ENCODE peak calls at places on chromosomes 1 and 21, in seven cellular contexts. One of them, this sample, is unnamed.

GRCh38 chr1:19374402-19374801 is 62.3 kb downstream of the SLC66A1 start:
- DNase-seq in PC-9: no peak
- DNase-seq in Panc1: no peak
- DNase-seq in GM10248: peak; percentile 53
- DNase-seq in cardiac muscle cell: no peak
- DNase-seq in suprapubic skin: no peak
- DNase-seq in testis: no peak
- DNase-seq in this sample: no peak

GRCh38 chr1:154945160-154945961 is 8.8 kb upstream of the PMVK start:
- DNase-seq in cardiac muscle cell: no peak
- DNase-seq in GM10248: no peak
- DNase-seq in testis: no peak
- DNase-seq in Panc1: no peak
- DNase-seq in PC-9: no peak
- DNase-seq in suprapubic skin: no peak
- DNase-seq in this sample: no peak

GRCh38 chr1:115781343-115781742 is 12.8 kb upstream of the CASQ2 start:
- DNase-seq in suprapubic skin: no peak
- DNase-seq in testis: no peak
- DNase-seq in cardiac muscle cell: no peak
- DNase-seq in Panc1: no peak
- DNase-seq in PC-9: no peak
- DNase-seq in GM10248: no peak
- DNase-seq in this sample: no peak

GRCh38 chr1:198788561-198789064 is 149.8 kb downstream of the PTPRC start:
- DNase-seq in testis: no peak
- DNase-seq in Panc1: no peak
- DNase-seq in PC-9: no peak
- DNase-seq in cardiac muscle cell: peak; percentile 34
- DNase-seq in suprapubic skin: no peak
- DNase-seq in GM10248: peak; percentile 21
- DNase-seq in this sample: no peak

GRCh38 chr1:161020573-161021167 is at the start of gene F11R:
- DNase-seq in PC-9: peak; percentile 72
- DNase-seq in testis: peak; percentile 42
- DNase-seq in GM10248: peak; percentile 62
- DNase-seq in suprapubic skin: peak; percentile 82
- DNase-seq in Panc1: no peak
- DNase-seq in cardiac muscle cell: peak; percentile 81
- DNase-seq in this sample: no peak

GRCh38 chr21:42724226-42724920 is 71.0 kb downstream of the PDE9A start:
- DNase-seq in testis: no peak
- DNase-seq in Panc1: no peak
- DNase-seq in GM10248: no peak
- DNase-seq in suprapubic skin: no peak
- DNase-seq in PC-9: peak; percentile 81
- DNase-seq in cardiac muscle cell: no peak
- DNase-seq in this sample: no peak

GRCh38 chr1:202144510-202145324 is at the start of gene ARL8A:
- DNase-seq in GM10248: peak; percentile 87
- DNase-seq in testis: peak; percentile 70
- DNase-seq in suprapubic skin: peak; percentile 82
- DNase-seq in cardiac muscle cell: peak; percentile 77
- DNase-seq in Panc1: no peak
- DNase-seq in PC-9: peak; percentile 58
- DNase-seq in this sample: no peak

GRCh38 chr1:109772658-109773202 is 9.0 kb upstream of the EPS8L3 start:
- DNase-seq in suprapubic skin: peak; percentile 59
- DNase-seq in Panc1: no peak
- DNase-seq in GM10248: no peak
- DNase-seq in cardiac muscle cell: no peak
- DNase-seq in testis: no peak
- DNase-seq in PC-9: no peak
- DNase-seq in this sample: no peak

GRCh38 chr1:223845810-223846667 is at the start of gene TP53BP2:
- DNase-seq in GM10248: peak; percentile 87
- DNase-seq in Panc1: peak; percentile 47
- DNase-seq in suprapubic skin: peak; percentile 87
- DNase-seq in PC-9: peak; percentile 97
- DNase-seq in testis: peak; percentile 90
- DNase-seq in cardiac muscle cell: peak; percentile 96
- DNase-seq in this sample: peak; percentile 93

GRCh38 chr1:228902781-228903572 is 167.7 kb downstream of the RHOU start:
- DNase-seq in cardiac muscle cell: no peak
- DNase-seq in suprapubic skin: peak; percentile 91
- DNase-seq in testis: peak; percentile 80
- DNase-seq in PC-9: peak; percentile 7
- DNase-seq in GM10248: no peak
- DNase-seq in Panc1: peak; percentile 89
- DNase-seq in this sample: no peak

GRCh38 chr1:76680676-76681075 is 186.6 kb upstream of the ST6GALNAC5 start:
- DNase-seq in cardiac muscle cell: no peak
- DNase-seq in GM10248: no peak
- DNase-seq in PC-9: no peak
- DNase-seq in suprapubic skin: no peak
- DNase-seq in testis: no peak
- DNase-seq in Panc1: no peak
- DNase-seq in this sample: no peak

GRCh38 chr1:164846731-164847691 is 288.0 kb downstream of the PBX1 start:
- DNase-seq in PC-9: no peak
- DNase-seq in GM10248: no peak
- DNase-seq in suprapubic skin: no peak
- DNase-seq in cardiac muscle cell: no peak
- DNase-seq in Panc1: no peak
- DNase-seq in testis: no peak
- DNase-seq in this sample: no peak

GRCh38 chr1:1273535-1274298 is at the start of gene UBE2J2:
- DNase-seq in cardiac muscle cell: peak; percentile 95
- DNase-seq in PC-9: peak; percentile 85
- DNase-seq in Panc1: no peak
- DNase-seq in suprapubic skin: peak; percentile 96
- DNase-seq in GM10248: peak; percentile 99
- DNase-seq in testis: peak; percentile 96
- DNase-seq in this sample: peak; percentile 93
- TF ChIP-seq CTCF in cardiac muscle cell: no peak
- TF ChIP-seq CTCF in PC-9: no peak
- TF ChIP-seq CTCF in Panc1: no peak
- TF ChIP-seq CTCF in suprapubic skin: no peak
- TF ChIP-seq CTCF in GM10248: no peak
- TF ChIP-seq CTCF in testis: no peak
- TF ChIP-seq CTCF in this sample: no peak

DNA sequence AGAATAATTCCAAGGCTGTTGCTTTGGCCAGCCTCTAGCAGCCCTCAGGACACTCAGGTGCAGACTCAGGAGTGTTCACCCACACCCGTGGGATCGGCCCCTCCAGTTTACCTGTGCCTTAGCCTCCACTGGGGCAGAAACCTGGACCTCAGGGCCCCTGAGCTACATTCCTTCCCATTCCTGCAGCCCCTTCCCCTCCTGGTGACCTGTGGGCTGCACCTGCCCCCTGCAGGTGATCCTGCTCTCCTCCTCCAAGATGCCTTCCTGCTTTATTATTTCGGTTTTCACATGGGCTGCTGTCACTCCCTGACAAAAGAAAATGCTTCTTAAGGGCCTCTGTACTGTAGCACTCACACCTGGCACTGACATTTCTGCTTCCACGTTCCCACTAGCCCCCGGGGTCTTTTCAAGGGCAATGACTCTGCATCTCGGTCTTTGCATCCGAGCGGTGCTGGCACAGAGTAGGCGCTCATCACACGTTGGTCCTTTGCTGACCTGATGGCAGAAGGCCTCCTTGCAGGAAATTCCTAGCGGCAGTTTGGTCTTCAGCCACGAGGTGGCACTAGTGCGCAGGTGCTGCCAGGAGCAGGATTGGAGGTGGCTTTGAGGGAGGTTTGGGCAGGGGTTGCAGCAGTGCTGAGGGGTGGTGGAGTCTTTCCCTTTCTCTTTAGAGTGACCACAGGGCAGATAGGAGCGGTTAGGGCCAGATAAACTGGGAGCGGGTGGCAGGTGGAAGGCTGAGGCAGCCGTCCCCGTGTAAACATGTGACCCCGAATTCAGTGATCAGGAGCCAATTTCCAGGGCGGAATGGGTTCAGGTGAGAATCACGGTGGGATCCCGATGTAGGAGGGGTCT is 25.3 kb upstream of the ETV3 start:
- DNase-seq in testis: peak; percentile 86
- DNase-seq in GM10248: peak; percentile 80
- DNase-seq in cardiac muscle cell: peak; percentile 73
- DNase-seq in Panc1: peak; percentile 60
- DNase-seq in PC-9: peak; percentile 73
- DNase-seq in suprapubic skin: peak; percentile 82
- DNase-seq in this sample: peak; percentile 82
- TF ChIP-seq CTCF in testis: peak; percentile 59
- TF ChIP-seq CTCF in GM10248: peak; percentile 99
- TF ChIP-seq CTCF in cardiac muscle cell: peak; percentile 99
- TF ChIP-seq CTCF in Panc1: peak; percentile 98
- TF ChIP-seq CTCF in PC-9: peak; percentile 92
- TF ChIP-seq CTCF in suprapubic skin: peak; percentile 9
- TF ChIP-seq CTCF in this sample: peak; percentile 92

DNA sequence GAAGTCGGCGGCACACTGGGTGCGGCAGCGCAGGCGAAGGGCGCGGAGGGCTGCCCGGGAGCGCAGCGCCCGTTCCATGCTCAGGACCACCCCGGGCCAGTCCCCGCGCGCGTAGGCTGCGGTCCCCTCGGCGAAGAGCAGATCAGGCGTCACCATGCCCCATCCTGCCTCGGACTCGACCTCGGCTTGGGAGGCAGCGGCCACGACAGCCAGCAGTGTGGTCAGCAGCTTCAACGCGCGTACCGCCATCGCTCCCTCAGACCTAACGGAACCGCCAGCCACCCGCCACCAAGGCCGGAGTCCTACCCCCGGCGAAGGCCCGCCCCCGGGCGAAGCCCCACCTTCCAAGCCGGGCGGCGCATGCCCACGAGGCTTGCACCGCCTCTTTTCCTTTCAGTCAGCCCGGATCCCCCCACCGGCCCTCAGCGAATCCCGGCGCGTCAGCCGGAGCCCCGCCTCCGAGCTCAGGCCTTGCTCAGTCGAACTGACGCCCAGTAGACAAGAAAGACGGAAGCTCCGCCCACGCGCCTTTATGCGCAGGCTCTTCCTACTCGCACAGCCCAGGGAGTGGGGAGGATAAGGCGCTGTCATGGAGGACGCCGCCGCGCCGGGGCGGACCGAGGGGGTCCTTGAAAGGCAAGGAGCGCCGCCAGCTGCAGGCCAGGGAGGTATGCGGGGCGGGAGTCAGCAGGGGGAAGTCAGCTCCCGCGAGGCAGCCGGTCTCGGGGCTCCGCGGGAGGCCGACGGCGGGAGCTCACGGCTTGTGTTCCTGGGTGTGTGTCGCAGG is at the start of the genes C1orf50 and P3H1:
- DNase-seq in testis: peak; percentile 100
- DNase-seq in Panc1: peak; percentile 97
- DNase-seq in PC-9: peak; percentile 100
- DNase-seq in suprapubic skin: peak; percentile 100
- DNase-seq in cardiac muscle cell: peak; percentile 100
- DNase-seq in GM10248: peak; percentile 98
- DNase-seq in this sample: peak; percentile 100
- TF ChIP-seq CTCF in testis: no peak
- TF ChIP-seq CTCF in Panc1: no peak
- TF ChIP-seq CTCF in PC-9: no peak
- TF ChIP-seq CTCF in suprapubic skin: no peak
- TF ChIP-seq CTCF in cardiac muscle cell: no peak
- TF ChIP-seq CTCF in GM10248: no peak
- TF ChIP-seq CTCF in this sample: no peak

GRCh38 chr1:167713330-167714081 is 8.3 kb upstream of the MPZL1 start:
- DNase-seq in testis: peak; percentile 30
- DNase-seq in cardiac muscle cell: peak; percentile 37
- DNase-seq in GM10248: no peak
- DNase-seq in PC-9: peak; percentile 20
- DNase-seq in Panc1: no peak
- DNase-seq in suprapubic skin: no peak
- DNase-seq in this sample: no peak
- TF ChIP-seq CTCF in testis: no peak
- TF ChIP-seq CTCF in cardiac muscle cell: no peak
- TF ChIP-seq CTCF in GM10248: no peak
- TF ChIP-seq CTCF in PC-9: no peak
- TF ChIP-seq CTCF in Panc1: no peak
- TF ChIP-seq CTCF in suprapubic skin: no peak
- TF ChIP-seq CTCF in this sample: no peak